ENCODE peak calls at places on chromosome 19, in four cellular contexts. O, G, J and M are unnamed samples.

GRCh38 chr19:8441725-8442544 is 2.8 kb upstream of the HNRNPM start:
- DNase-seq in J (no peak), G (no peak), O (no peak), M (no peak)

GRCh38 chr19:54317108-54317964 is 4.4 kb upstream of the LILRA5 start:
- DNase-seq in J (no peak), G (no peak), O (no peak), M (no peak)

GRCh38 chr19:14654786-14655185 is 19.9 kb downstream of the ADGRE3 start:
- DNase-seq in G (no peak), O (no peak), J (no peak), M (no peak)

GRCh38 chr19:6590458-6591319 is at the start of gene CD70:
- DNase-seq in O (no peak), G (peak), J (peak), M (no peak)

GRCh38 chr19:15101479-15102082 is 5.6 kb upstream of the SYDE1 start:
- DNase-seq in G (no peak), O (peak), J (no peak), M (no peak)

GRCh38 chr19:49430678-49431329 is 5.6 kb downstream of the GFY start:
- DNase-seq in G (no peak), O (no peak), J (no peak), M (peak)

GRCh38 chr19:17097593-17098126 is 22.1 kb downstream of the MYO9B start:
- DNase-seq in O (peak), J (no peak), G (peak), M (no peak)

GRCh38 chr19:54114340-54114826 is 1.1 kb downstream of the TFPT start:
- DNase-seq in J (peak), O (peak), G (no peak), M (no peak)

GRCh38 chr19:8371011-8371804 is 7.3 kb downstream of the ANGPTL4 start:
- DNase-seq in O (no peak), J (no peak), G (no peak), M (no peak)

GRCh38 chr19:681029-681626 is 4.9 kb downstream of the FSTL3 start:
- DNase-seq in G (peak), J (peak), O (no peak), M (peak)

GRCh38 chr19:9128171-9128570 is 1.4 kb upstream of the OR7G3 start:
- DNase-seq in O (no peak), G (peak), J (no peak), M (no peak)

GRCh38 chr19:48473161-48473966 is 4.2 kb downstream of the CYTH2 start:
- DNase-seq in G (no peak), J (no peak), O (no peak), M (no peak)

GRCh38 chr19:23395041-23395721 is at the start of gene ZNF91:
- DNase-seq in O (peak), G (peak), J (peak), M (peak)

GRCh38 chr19:34241513-34242337 is 12.6 kb upstream of the GARRE1 start:
- DNase-seq in G (no peak), O (no peak), J (no peak), M (no peak)

GRCh38 chr19:58562126-58563033 is 4.0 kb upstream of the UBE2M start:
- DNase-seq in J (no peak), G (no peak), O (peak), M (no peak)

GRCh38 chr19:10019246-10019645 is 6.0 kb downstream of the RDH8 start:
- DNase-seq in J (no peak), O (no peak), G (no peak), M (no peak)

GRCh38 chr19:5171711-5172110 is 168.9 kb downstream of the PTPRS start:
- DNase-seq in J (no peak), G (no peak), O (no peak), M (no peak)

GRCh38 chr19:36086326-36086725 is 24.6 kb upstream of the OVOL3 start:
- DNase-seq in O (no peak), J (no peak), G (no peak), M (no peak)

GRCh38 chr19:49846408-49846807 is 4.6 kb upstream of the PTOV1 start:
- DNase-seq in J (no peak), O (no peak), G (no peak), M (no peak)

GRCh38 chr19:10566658-10567410 is 1.0 kb upstream of the KRI1 start:
- DNase-seq in G (no peak), O (no peak), J (no peak), M (no peak)

GRCh38 chr19:45547965-45548609 is 36.5 kb downstream of the OPA3 start:
- DNase-seq in J (no peak), O (peak), G (peak), M (peak)

GRCh38 chr19:16506961-16507360 is 10.8 kb downstream of the C19orf44 start:
- DNase-seq in J (no peak), G (no peak), O (no peak), M (no peak)